ENCODE peak calls at places on chromosomes 11 and 22, in five cellular contexts. I is H1, J is K562, U is HepG2, L is endothelial cell of umbilical vein. P is an unnamed sample.

GRCh38 chr11:8242480-8243280 is 21.0 kb downstream of the LMO1 start:
- DNase-seq in I (no peak), J (no peak), U (no peak), L (no peak), P (no peak)

GRCh38 chr22:24894998-24895397 is 51.5 kb downstream of the LHFPL7 start:
- DNase-seq in I (no peak), J (no peak), U (peak), L (peak), P (peak)

GRCh38 chr22:46673677-46674236 is 53.6 kb downstream of the GRAMD4 start:
- DNase-seq in I (no peak), J (no peak), U (no peak), L (no peak), P (no peak)

GRCh38 chr11:75158241-75158640 is 7.3 kb downstream of the SLCO2B1 start:
- DNase-seq in I (no peak), J (no peak), U (no peak), L (no peak), P (no peak)

GRCh38 chr11:118988280-118988679 is 9.7 kb upstream of the CENATAC start:
- DNase-seq in I (no peak), J (no peak), U (no peak), L (no peak), P (no peak)

GRCh38 chr11:7882860-7883259 is 48.2 kb downstream of the OR10A6 start:
- DNase-seq in I (no peak), J (no peak), U (no peak), L (no peak), P (no peak)

GRCh38 chr22:30827646-30828045 is 133.0 kb downstream of the OSBP2 start:
- DNase-seq in I (peak), J (no peak), U (no peak), L (no peak), P (no peak)

GRCh38 chr11:10898763-10899541 is 41.1 kb upstream of the ZBED5 start:
- DNase-seq in I (no peak), J (peak), U (no peak), L (no peak), P (no peak)

GRCh38 chr11:63769044-63769718 is 606 bp upstream of the ZFTA start:
- DNase-seq in I (peak), J (peak), U (no peak), L (peak), P (no peak)

GRCh38 chr11:41498726-41499125 is 39.3 kb upstream of the LRRC4C start:
- DNase-seq in I (no peak), J (no peak), U (no peak), L (peak), P (peak)

GRCh38 chr11:46391578-46392420 is at the start of gene CHRM4:
- DNase-seq in I (peak), J (peak), U (peak), L (peak), P (peak)

GRCh38 chr11:4531666-4532065 is 13.3 kb upstream of the OR52M1 start:
- DNase-seq in I (no peak), J (no peak), U (peak), L (no peak), P (no peak)

GRCh38 chr11:61293869-61294716 is 1.0 kb downstream of the VWCE start:
- DNase-seq in I (peak), J (no peak), U (peak), L (peak), P (peak)

GRCh38 chr11:91220476-91221202 is 997.8 kb upstream of the CHORDC1 start:
- DNase-seq in I (no peak), J (no peak), U (no peak), L (no peak), P (peak)

GRCh38 chr11:102476812-102477211 is 24.2 kb upstream of the TMEM123 start:
- DNase-seq in I (no peak), J (peak), U (peak), L (peak), P (no peak)

GRCh38 chr22:22772883-22773282 is 114.7 kb upstream of the IGLL5 start:
- DNase-seq in I (no peak), J (no peak), U (no peak), L (no peak), P (no peak)

GRCh38 chr22:45632791-45633515 is 38.7 kb upstream of the ATXN10 start:
- DNase-seq in I (no peak), J (no peak), U (peak), L (peak), P (no peak)

GRCh38 chr11:71136095-71136845 is 116.1 kb downstream of the SHANK2 start:
- DNase-seq in I (no peak), J (no peak), U (no peak), L (no peak), P (no peak)

GRCh38 chr22:24553597-24554315 is 1.2 kb downstream of the GUCD1 start:
- DNase-seq in I (no peak), J (no peak), U (peak), L (no peak), P (no peak)

GRCh38 chr11:60280412-60280811 is at the start of gene MS4A4A:
- DNase-seq in I (no peak), J (no peak), U (no peak), L (no peak), P (no peak)

GRCh38 chr11:75503531-75504099 is 22.1 kb downstream of the GDPD5 start:
- DNase-seq in I (no peak), J (no peak), U (no peak), L (no peak), P (no peak)

GRCh38 chr11:131889146-131889577 is 518.7 kb downstream of the NTM start:
- DNase-seq in I (no peak), J (no peak), U (no peak), L (no peak), P (no peak)

GRCh38 chr11:59186130-59186594 is 14.2 kb downstream of the DTX4 start:
- DNase-seq in I (peak), J (peak), U (peak), L (peak), P (peak)

GRCh38 chr11:102447193-102447592 is 5.4 kb downstream of the TMEM123 start:
- DNase-seq in I (no peak), J (no peak), U (no peak), L (no peak), P (no peak)

GRCh38 chr11:68870470-68870869 is 28.8 kb upstream of the CPT1A start:
- DNase-seq in I (no peak), J (no peak), U (no peak), L (peak), P (no peak)

GRCh38 chr11:2313051-2313951 is 11.5 kb downstream of the TSPAN32 start:
- DNase-seq in I (no peak), J (peak), U (no peak), L (no peak), P (no peak)
- TF ChIP-seq CTCF in I (no peak), J (peak), U (no peak), L (no peak), P (no peak)

GRCh38 chr11:112318661-112319060 is 58.0 kb upstream of the PLET1 start:
- DNase-seq in I (no peak), J (no peak), U (no peak), L (no peak), P (no peak)

GRCh38 chr11:112321521-112322172 is 61.0 kb upstream of the PLET1 start:
- DNase-seq in I (no peak), J (no peak), U (peak), L (no peak), P (no peak)

GRCh38 chr11:112318193-112318592 is 57.5 kb upstream of the PLET1 start:
- DNase-seq in I (no peak), J (peak), U (no peak), L (peak), P (peak)

GRCh38 chr11:112320668-112321067 is 60.0 kb upstream of the PLET1 start:
- DNase-seq in I (no peak), J (peak), U (peak), L (peak), P (no peak)

DNA sequence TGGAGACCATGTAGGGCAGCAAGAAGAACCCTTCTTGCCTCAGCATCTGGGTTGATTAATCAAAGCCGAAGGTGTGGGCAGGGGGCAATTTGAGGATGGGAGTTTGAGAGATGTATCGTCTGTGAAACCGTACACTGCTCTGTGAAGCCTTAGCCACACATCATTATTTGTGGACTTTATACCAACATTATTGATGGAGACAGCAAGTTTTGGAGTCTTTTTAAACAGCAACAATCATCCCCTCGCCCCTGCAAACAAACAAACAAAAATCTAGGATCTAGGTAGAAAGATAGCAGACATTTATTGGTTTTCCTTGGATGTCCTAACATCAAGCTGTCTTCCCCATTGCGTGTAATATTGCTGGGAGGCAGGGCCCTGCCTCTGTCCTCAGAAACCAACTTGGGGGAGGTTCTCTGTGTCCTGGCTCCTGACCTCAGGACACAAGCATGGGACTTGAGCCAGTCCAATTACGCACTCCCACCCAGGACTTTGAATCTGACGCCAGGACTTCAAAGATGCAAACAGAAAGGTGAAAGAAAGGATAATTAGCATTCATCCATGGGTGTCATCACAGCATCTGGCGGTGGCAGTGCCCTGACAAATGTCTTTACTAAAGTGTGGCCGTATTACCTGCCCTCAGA is 61.6 kb upstream of the PLET1 start:
- DNase-seq in I (no peak), J (no peak), U (no peak), L (no peak), P (no peak)
- H3K27ac ChIP-seq in I (no peak), J (no peak), U (no peak), L (no peak), P (peak)

GRCh38 chr11:96316869-96317268 is 26.1 kb downstream of the MAML2 start:
- DNase-seq in I (no peak), J (no peak), U (no peak), L (no peak), P (no peak)

GRCh38 chr11:96314326-96315050 is 28.5 kb downstream of the MAML2 start:
- DNase-seq in I (no peak), J (no peak), U (no peak), L (peak), P (no peak)

GRCh38 chr11:96313163-96313562 is 29.8 kb downstream of the MAML2 start:
- DNase-seq in I (no peak), J (no peak), U (no peak), L (no peak), P (no peak)

GRCh38 chr11:96317576-96317975 is 25.4 kb downstream of the MAML2 start:
- DNase-seq in I (no peak), J (no peak), U (no peak), L (no peak), P (no peak)

GRCh38 chr11:96315476-96315875 is 27.5 kb downstream of the MAML2 start:
- DNase-seq in I (no peak), J (no peak), U (no peak), L (no peak), P (no peak)
- TF ChIP-seq JUN in I (no peak), J (no peak), U (no peak), L (no peak), P (no peak)

GRCh38 chr11:77370217-77370616 is 68.7 kb upstream of the GDPD4 start:
- DNase-seq in I (no peak), J (no peak), U (no peak), L (no peak), P (no peak)
- TF ChIP-seq CTCF in I (no peak), J (no peak), U (no peak), L (no peak), P (no peak)

DNA sequence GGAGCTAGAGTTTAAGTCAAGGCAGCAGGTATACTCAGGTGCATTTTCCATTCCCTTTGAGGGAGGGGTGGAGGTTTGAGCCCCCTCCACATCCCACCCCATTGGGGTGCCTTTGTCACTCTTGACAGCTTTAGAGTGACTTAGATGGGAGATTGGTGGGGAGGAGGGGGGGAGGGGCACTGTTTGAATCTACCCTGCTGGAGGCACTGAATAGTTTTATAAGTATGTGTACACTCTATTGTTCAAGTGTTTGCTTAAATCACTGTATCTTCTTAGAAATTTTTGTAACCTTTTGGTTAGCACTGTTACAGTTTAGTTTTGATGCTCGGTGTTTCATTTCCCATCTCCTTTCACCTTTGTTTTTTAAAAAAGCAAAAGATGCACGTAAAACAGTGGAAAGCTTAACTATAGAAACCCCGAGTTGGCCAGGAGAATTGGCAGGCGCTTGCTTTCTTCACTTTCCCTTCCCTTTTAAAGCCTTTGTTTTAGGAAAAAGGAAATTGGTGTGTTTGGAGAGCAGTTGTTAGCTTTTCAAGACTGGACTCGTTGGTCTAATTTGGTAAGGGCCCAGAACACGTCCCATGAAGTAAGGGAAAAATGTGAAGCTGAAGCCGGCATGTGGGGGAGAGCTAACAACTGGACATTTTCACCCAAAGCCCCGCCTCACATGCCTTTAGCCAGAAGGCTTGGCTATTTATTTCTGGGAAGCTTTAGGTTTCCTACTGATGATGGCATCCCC is 42.8 kb downstream of the TNRC6B start:
- DNase-seq in I (no peak), J (no peak), U (no peak), L (peak), P (no peak)
- H3K27ac ChIP-seq in I (no peak), J (no peak), U (no peak), L (peak), P (no peak)

GRCh38 chr11:133228406-133229330 is 303.6 kb downstream of the OPCML start:
- DNase-seq in I (peak), J (no peak), U (no peak), L (no peak), P (no peak)

GRCh38 chr11:133227674-133228111 is 304.6 kb downstream of the OPCML start:
- DNase-seq in I (peak), J (no peak), U (no peak), L (no peak), P (no peak)

GRCh38 chr11:133234883-133235282 is 297.4 kb downstream of the OPCML start:
- DNase-seq in I (no peak), J (no peak), U (no peak), L (no peak), P (no peak)

DNA sequence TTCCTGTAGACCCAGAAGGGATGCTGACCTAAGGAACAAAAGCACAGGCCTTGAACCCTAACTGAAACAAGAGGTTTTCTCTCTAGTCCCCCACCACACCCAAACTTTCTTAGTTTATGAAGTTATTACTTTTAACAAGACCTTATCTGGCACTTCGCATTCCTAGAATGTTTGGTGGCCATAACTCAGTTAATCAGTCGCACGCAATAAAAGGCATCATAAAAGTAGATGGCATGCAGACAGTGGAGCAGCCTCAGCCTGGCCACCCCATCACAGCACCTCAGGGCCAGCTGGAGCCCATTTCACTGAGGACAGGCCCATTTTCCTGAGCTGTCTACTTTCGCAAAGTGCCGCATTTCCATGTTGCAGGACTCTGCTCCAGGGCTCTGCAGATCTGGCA is 301.9 kb downstream of the OPCML start:
- DNase-seq in I (no peak), J (no peak), U (no peak), L (no peak), P (no peak)
- TF ChIP-seq JUN in I (no peak), J (no peak), U (no peak), L (no peak), P (no peak)

GRCh38 chr22:35343664-35344550 is 37.0 kb upstream of the HMOX1 start:
- DNase-seq in I (no peak), J (no peak), U (no peak), L (no peak), P (no peak)
- TF ChIP-seq CTCF in I (no peak), J (no peak), U (no peak), L (no peak), P (no peak)

GRCh38 chr22:20816559-20816958 is 42.1 kb downstream of the PI4KA start:
- DNase-seq in I (no peak), J (no peak), U (no peak), L (no peak), P (no peak)

GRCh38 chr22:20813056-20813455 is 39.1 kb downstream of the SERPIND1 start:
- DNase-seq in I (no peak), J (no peak), U (no peak), L (no peak), P (no peak)

GRCh38 chr22:20818471-20818870 is 40.1 kb downstream of the PI4KA start:
- DNase-seq in I (no peak), J (no peak), U (no peak), L (no peak), P (no peak)

GRCh38 chr22:20814221-20814808 is 40.4 kb downstream of the SERPIND1 start:
- DNase-seq in I (no peak), J (no peak), U (no peak), L (no peak), P (no peak)

DNA sequence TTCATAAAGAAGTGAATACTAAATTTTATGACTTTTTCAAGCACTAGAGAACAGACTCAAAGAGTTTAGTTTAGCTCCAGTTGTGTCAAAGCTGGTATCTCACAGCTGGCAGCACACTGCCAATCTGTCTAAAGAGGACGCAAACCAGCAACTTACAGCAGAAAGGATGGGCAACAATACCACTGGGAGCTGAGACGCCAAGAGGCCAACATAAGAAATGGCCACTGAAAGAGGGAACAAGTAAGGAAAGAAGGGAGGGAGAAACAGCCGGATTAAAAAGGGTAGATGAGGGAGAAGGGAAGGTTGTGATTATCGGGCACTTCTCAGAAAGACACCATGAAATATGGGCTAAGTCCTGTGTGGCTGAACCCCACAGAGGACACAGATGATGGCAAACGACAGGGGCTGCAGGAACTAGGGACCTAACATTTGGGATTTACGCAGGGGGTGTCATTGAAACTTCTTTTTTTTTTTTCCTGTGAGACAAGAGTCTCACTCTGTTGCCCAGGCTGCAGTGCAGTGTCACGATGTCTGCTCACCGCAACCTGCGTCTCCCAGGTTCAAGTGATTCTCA is 41.7 kb downstream of the SERPIND1 start:
- DNase-seq in I (no peak), J (no peak), U (no peak), L (no peak), P (no peak)
- H3K27ac ChIP-seq in I (no peak), J (no peak), U (no peak), L (no peak), P (no peak)

DNA sequence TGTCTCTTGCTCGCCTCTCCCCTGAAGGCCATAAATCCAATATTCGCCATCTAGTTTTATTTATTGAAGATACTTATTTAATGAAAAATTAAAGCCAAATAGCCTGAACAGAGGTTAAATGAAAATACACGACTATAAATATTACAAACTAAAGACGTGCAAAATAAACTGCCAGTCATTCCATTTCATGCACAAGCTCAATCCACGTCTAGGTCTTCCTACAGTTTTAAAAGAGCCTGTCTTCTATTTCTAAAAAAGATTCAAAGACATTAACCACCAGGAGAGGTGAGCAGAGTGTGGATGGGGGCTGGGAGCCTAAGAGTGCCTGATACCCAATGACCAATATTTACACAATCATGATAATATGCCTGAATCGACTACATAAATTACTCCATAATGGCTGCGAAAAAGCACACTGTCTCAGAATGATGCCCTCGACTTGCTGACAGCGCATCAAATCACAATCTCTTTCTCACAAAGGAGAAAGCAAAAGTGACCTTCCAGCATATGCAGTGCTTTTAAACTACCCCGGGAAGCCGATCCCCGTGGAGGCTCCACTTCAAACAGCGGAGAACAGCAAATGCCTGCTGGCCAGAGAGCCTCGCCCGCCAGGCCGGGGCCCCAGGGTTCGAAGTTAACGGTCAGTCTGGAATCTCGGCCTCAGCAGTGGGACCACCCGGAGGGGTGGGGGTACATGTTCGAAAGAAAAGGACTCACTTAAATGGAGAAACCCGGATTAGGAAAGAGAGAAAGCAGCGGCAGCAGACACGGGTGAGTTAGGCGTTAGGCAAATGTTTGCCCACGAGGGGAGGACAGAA is 1.7 kb downstream of the FCHSD2 start:
- DNase-seq in I (peak), J (no peak), U (no peak), L (peak), P (peak)
- TF ChIP-seq JUN in I (no peak), J (no peak), U (no peak), L (no peak), P (no peak)